ENCODE peak calls at places on chromosomes 13 and 19, in four cellular contexts. U, I, R and N are unnamed samples.

GRCh38 chr13:30607908-30608307 is 9.8 kb upstream of the USPL1 start:
- DNase-seq in R (no peak), U (peak), I (no peak), N (no peak)

GRCh38 chr19:18848860-18849661 is 17.3 kb downstream of the UPF1 start:
- DNase-seq in U (no peak), I (peak), R (no peak), N (peak)

GRCh38 chr19:46785054-46785979 is 3.1 kb downstream of the SLC1A5 start:
- DNase-seq in I (no peak), R (peak), U (no peak), N (peak)

GRCh38 chr19:10535613-10536012 is 8.1 kb upstream of the ATG4D start:
- DNase-seq in U (no peak), I (no peak), R (no peak), N (no peak)

GRCh38 chr19:42239544-42240220 is 2.7 kb downstream of the GSK3A start:
- DNase-seq in R (no peak), I (no peak), U (no peak), N (no peak)

GRCh38 chr13:102902789-102903347 is 57.0 kb downstream of the ERCC5 start:
- DNase-seq in U (no peak), I (no peak), R (no peak), N (no peak)

GRCh38 chr19:58274771-58275199 is 4.0 kb upstream of the ZNF8 start:
- DNase-seq in R (no peak), U (no peak), I (no peak), N (no peak)

GRCh38 chr13:92716749-92717148 is 509.9 kb upstream of the GPC6 start:
- DNase-seq in U (no peak), I (no peak), R (peak), N (peak)

GRCh38 chr19:29214411-29214810 is 1.5 kb upstream of the UQCRFS1 start:
- DNase-seq in U (no peak), I (no peak), R (no peak), N (no peak)